ENCODE peak calls at places on chromosomes 3 and 15, in seven cellular contexts. D is A549, V is IMR-90, J is H1, Z is HepG2, C is K562, P is GM12878. U is an unnamed sample.

GRCh38 chr3:60708191-60708975 is 542.9 kb downstream of the FHIT start:
- DNase-seq in D (no peak), V (peak), J (no peak), Z (no peak), C (no peak), P (no peak), U (no peak)

GRCh38 chr15:67097893-67098740 is 32.7 kb downstream of the SMAD3 start:
- DNase-seq in D (no peak), V (peak), J (no peak), Z (no peak), C (peak), P (no peak), U (no peak)

GRCh38 chr15:69194854-69195253 is 34.4 kb downstream of the GLCE start:
- DNase-seq in D (no peak), V (no peak), J (no peak), Z (peak), C (no peak), P (no peak), U (no peak)

GRCh38 chr15:73225358-73226015 is 143.3 kb downstream of the HCN4 start:
- DNase-seq in D (peak), V (no peak), J (no peak), Z (no peak), C (peak), P (no peak), U (no peak)

GRCh38 chr15:41494922-41495735 is 1.5 kb downstream of the ITPKA start:
- DNase-seq in D (no peak), V (no peak), J (no peak), Z (no peak), C (peak), P (no peak), U (no peak)

GRCh38 chr15:40925863-40926658 is 3.1 kb upstream of the DLL4 start:
- DNase-seq in D (no peak), V (no peak), J (no peak), Z (no peak), C (peak), P (no peak), U (no peak)

GRCh38 chr3:6416049-6416661 is 444.8 kb upstream of the GRM7 start:
- DNase-seq in D (no peak), V (no peak), J (no peak), Z (no peak), C (no peak), P (no peak), U (no peak)

GRCh38 chr15:92797168-92798052 is 102.7 kb upstream of the CHD2 start:
- DNase-seq in D (peak), V (peak), J (no peak), Z (peak), C (peak), P (peak), U (peak)

GRCh38 chr3:196611761-196612483 is 27.6 kb upstream of the NRROS start:
- DNase-seq in D (no peak), V (no peak), J (no peak), Z (no peak), C (peak), P (no peak), U (no peak)

GRCh38 chr3:71450162-71450561 is 133.4 kb downstream of the FOXP1 start:
- DNase-seq in D (no peak), V (no peak), J (no peak), Z (peak), C (no peak), P (no peak), U (no peak)

GRCh38 chr15:51004103-51004536 is 90.6 kb downstream of the TNFAIP8L3 start:
- DNase-seq in D (peak), V (peak), J (peak), Z (no peak), C (peak), P (no peak), U (no peak)

GRCh38 chr3:69420781-69421520 is 35.1 kb upstream of the FRMD4B start:
- DNase-seq in D (no peak), V (no peak), J (no peak), Z (no peak), C (no peak), P (no peak), U (no peak)

GRCh38 chr15:52924641-52925040 is 134.5 kb upstream of the ONECUT1 start:
- DNase-seq in D (no peak), V (no peak), J (no peak), Z (no peak), C (no peak), P (no peak), U (no peak)

GRCh38 chr3:52483577-52484495 is 11.3 kb upstream of the STAB1 start:
- DNase-seq in D (no peak), V (peak), J (no peak), Z (peak), C (no peak), P (no peak), U (no peak)

GRCh38 chr3:61663728-61664492 is 102.5 kb downstream of the PTPRG start:
- DNase-seq in D (peak), V (peak), J (no peak), Z (no peak), C (no peak), P (no peak), U (peak)

GRCh38 chr3:55127565-55127964 is 199.7 kb upstream of the LRTM1 start:
- DNase-seq in D (no peak), V (no peak), J (no peak), Z (no peak), C (no peak), P (no peak), U (no peak)

GRCh38 chr15:89792106-89792805 is 16.1 kb downstream of the MESP2 start:
- DNase-seq in D (no peak), V (no peak), J (no peak), Z (no peak), C (no peak), P (no peak), U (no peak)

GRCh38 chr15:90049666-90050604 is 48.8 kb downstream of the ZNF710 start:
- DNase-seq in D (no peak), V (no peak), J (no peak), Z (no peak), C (peak), P (no peak), U (no peak)

GRCh38 chr15:69056365-69056764 is 41.9 kb downstream of the NOX5 start:
- DNase-seq in D (no peak), V (no peak), J (no peak), Z (no peak), C (no peak), P (no peak), U (no peak)

GRCh38 chr3:113771993-113772392 is 25.2 kb downstream of the ATP6V1A start:
- DNase-seq in D (no peak), V (no peak), J (no peak), Z (peak), C (no peak), P (no peak), U (no peak)

GRCh38 chr3:37962906-37963486 is 27.6 kb upstream of the VILL start:
- DNase-seq in D (no peak), V (no peak), J (no peak), Z (no peak), C (no peak), P (no peak), U (no peak)

GRCh38 chr15:94375997-94376396 is 144.6 kb downstream of the MCTP2 start:
- DNase-seq in D (no peak), V (no peak), J (no peak), Z (no peak), C (no peak), P (no peak), U (no peak)

GRCh38 chr15:78034495-78035191 is 42.9 kb downstream of the TBC1D2B start:
- DNase-seq in D (no peak), V (peak), J (no peak), Z (no peak), C (peak), P (peak), U (no peak)

DNA sequence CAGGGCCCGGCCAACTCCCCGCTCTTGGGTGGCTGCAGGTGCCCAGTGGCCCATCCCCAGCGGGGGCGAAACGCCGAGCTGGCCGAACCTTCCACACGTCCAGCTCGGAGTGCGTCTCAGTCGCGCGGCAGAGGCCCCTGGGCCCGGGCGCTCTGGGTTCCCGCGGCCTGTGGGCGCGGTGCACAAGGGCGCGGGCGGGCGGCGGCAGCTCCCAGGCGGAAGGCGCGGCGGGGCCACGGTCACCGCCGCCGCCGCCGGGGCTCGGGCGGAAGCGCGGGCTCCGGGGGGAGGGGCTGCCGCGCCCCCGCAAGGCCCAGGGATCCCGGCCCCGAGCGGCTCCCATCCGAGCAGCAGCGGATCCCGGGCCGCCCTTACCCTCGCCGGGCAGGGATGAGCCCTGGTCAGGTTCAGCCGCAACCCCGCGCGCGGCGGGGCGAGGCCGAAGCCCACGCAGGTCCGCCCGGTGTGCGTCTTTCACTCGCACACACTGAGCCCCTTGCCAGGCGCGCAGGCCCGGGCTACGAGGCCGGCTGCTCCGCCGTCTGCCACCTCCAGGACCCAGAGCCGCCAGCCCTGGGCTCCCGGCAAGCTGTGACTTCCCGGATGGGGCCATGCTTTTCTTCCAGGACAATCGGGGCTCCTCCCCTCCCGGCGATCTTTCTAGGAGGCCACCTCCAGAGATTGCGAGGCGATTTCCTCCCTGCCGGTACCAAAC is 54.2 kb downstream of the CCDC54 start:
- DNase-seq in D (peak), V (peak), J (peak), Z (no peak), C (peak), P (no peak), U (no peak)
- TF ChIP-seq POLR2A in D (peak), V (no peak), J (peak), Z (no peak), C (no peak), P (peak), U (peak)

GRCh38 chr3:115438799-115439198 is 184.5 kb upstream of the GAP43 start:
- DNase-seq in D (no peak), V (no peak), J (no peak), Z (no peak), C (no peak), P (no peak), U (no peak)

GRCh38 chr3:115436767-115437301 is 186.5 kb upstream of the GAP43 start:
- DNase-seq in D (peak), V (peak), J (peak), Z (peak), C (no peak), P (no peak), U (peak)
- TF ChIP-seq RAD21 in D (peak), V (peak), J (peak), Z (no peak), C (no peak), P (no peak), U (peak)

DNA sequence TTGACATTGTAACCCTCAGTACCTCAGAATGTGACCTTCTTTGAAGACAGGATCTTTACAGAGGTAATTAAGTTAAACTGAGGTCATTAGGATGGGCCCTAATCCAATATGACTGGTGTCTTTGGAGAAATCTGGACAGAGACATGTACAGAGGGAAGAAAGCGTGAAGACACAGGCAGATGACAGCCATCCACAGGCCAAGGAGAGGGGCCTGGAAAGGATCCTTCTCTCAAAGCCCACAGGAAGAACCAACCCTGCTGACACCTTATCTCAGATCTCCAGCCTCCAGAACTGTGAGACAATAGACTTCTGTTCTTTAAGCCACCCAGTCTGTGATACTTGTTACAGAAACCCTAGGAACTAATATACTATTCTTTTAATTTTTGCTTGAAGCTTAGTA is 74.2 kb downstream of the WDR76 start:
- DNase-seq in D (no peak), V (no peak), J (no peak), Z (no peak), C (peak), P (no peak), U (no peak)
- H3K4me3 ChIP-seq in D (no peak), V (no peak), J (no peak), Z (no peak), C (no peak), P (no peak), U (no peak)

DNA sequence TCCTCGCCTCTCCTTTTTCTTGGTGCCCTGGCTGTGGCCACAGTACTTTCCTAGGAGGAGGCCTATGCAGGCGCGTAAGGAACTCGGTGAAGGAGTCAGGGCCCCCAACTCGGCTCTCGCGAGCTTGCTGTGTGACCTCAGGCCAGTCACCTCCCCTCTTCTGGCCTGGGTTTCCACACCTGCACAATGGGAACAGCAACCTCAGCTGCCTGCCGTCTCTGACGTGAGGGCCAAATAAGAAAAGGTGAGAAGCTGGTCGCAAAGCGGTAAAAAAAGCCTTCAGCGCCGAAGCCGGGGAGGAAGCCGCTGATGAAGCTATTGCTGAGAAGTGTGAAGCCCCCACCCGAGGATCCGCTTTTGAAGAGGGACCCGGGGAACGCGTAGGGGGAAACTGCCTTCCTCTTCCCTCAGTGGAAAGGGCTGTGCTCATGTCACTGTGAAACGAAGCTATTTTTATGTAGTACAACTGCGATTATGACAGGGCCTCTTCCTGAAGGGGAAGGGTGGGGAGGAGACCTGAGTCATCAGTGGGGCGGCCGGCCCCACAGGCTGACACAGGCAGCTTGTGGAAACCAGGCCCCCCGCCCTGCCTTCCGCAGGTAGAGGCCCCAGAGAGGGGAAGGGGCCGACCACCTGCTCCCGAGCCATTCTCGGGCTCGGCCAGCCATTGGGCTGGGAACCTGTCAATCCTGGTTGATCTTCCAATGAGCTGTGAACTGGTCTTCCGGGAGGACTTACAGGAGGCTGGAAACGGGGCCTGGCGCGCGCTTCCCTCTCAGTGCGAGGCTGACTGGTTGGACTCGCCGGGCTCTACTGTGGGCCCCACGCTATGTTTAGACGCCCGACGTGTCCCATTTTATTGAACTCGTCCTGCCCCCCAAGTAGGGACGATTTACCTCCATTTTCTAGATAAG is 18.0 kb upstream of the ANKDD1A start:
- DNase-seq in D (peak), V (peak), J (peak), Z (peak), C (peak), P (peak), U (peak)
- TF ChIP-seq POLR2A in D (no peak), V (peak), J (no peak), Z (no peak), C (peak), P (peak), U (no peak)

DNA sequence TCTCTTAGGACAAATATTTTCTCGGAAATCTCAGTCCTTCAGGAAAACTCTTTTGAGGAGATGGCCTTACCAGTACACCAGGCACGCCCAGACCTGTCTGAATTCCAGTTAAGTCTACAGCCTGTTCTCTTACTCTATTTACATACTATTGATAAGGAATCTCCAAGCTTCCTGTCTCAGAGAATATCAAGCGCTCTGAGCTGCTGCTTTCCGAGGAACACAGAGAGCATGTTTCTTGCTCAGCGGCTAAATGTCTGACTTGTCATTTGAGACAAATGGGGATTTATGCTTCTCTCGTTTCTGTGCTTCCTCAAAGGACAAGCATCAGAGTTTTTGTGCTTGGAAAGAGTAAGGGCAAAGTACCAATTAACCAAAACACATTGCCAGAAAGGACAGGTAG is 112.4 kb upstream of the CCDC54 start:
- DNase-seq in D (no peak), V (no peak), J (no peak), Z (no peak), C (no peak), P (no peak), U (no peak)
- TF ChIP-seq RAD21 in D (no peak), V (no peak), J (no peak), Z (no peak), C (no peak), P (no peak), U (no peak)

U was measured in HCT116.